ENCODE peak calls at places on chromosomes 4 and X, in eight cellular contexts. One of them, this sample, is unnamed.
A peak's percentile ranks its signal among the peaks of the same experiment; 100 is the strongest.

GRCh38 chr4:10201356-10202223 is 85.0 kb upstream of the WDR1 start:
- DNase-seq in HCT116: no peak
- DNase-seq in GM23338: no peak
- DNase-seq in SK-N-SH: no peak
- DNase-seq in hepatocyte: no peak
- DNase-seq in MM.1S: no peak
- DNase-seq in PC-3: no peak
- DNase-seq in PC-9: no peak
- DNase-seq in this sample: no peak

GRCh38 chr4:38233727-38234478 is 273.7 kb downstream of the PTTG2 start:
- DNase-seq in HCT116: no peak
- DNase-seq in GM23338: no peak
- DNase-seq in SK-N-SH: no peak
- DNase-seq in hepatocyte: no peak
- DNase-seq in MM.1S: no peak
- DNase-seq in PC-3: no peak
- DNase-seq in PC-9: no peak
- DNase-seq in this sample: no peak

GRCh38 chrX:97267916-97268680 is 384.4 kb downstream of the RPA4 start:
- DNase-seq in HCT116: no peak
- DNase-seq in GM23338: no peak
- DNase-seq in SK-N-SH: no peak
- DNase-seq in hepatocyte: no peak
- DNase-seq in MM.1S: no peak
- DNase-seq in PC-3: no peak
- DNase-seq in PC-9: no peak
- DNase-seq in this sample: no peak

GRCh38 chrX:117977521-117977920 is 139.1 kb downstream of the KLHL13 start:
- DNase-seq in HCT116: no peak
- DNase-seq in GM23338: no peak
- DNase-seq in SK-N-SH: no peak
- DNase-seq in hepatocyte: no peak
- DNase-seq in MM.1S: no peak
- DNase-seq in PC-3: no peak
- DNase-seq in PC-9: no peak
- DNase-seq in this sample: no peak

GRCh38 chr4:3522326-3522640 is 9.9 kb downstream of the LRPAP1 start:
- DNase-seq in HCT116: no peak
- DNase-seq in GM23338: no peak
- DNase-seq in SK-N-SH: no peak
- DNase-seq in hepatocyte: no peak
- DNase-seq in MM.1S: no peak
- DNase-seq in PC-3: no peak
- DNase-seq in PC-9: no peak
- DNase-seq in this sample: no peak

GRCh38 chr4:104592894-104593470 is 98.3 kb upstream of the CXXC4 start:
- DNase-seq in HCT116: no peak
- DNase-seq in GM23338: peak; percentile 41
- DNase-seq in SK-N-SH: no peak
- DNase-seq in hepatocyte: peak; percentile 24
- DNase-seq in MM.1S: no peak
- DNase-seq in PC-3: no peak
- DNase-seq in PC-9: no peak
- DNase-seq in this sample: no peak

GRCh38 chr4:113951263-113951662 is 28.2 kb downstream of the ARSJ start:
- DNase-seq in HCT116: peak; percentile 45
- DNase-seq in GM23338: no peak
- DNase-seq in SK-N-SH: no peak
- DNase-seq in hepatocyte: peak; percentile 12
- DNase-seq in MM.1S: no peak
- DNase-seq in PC-3: no peak
- DNase-seq in PC-9: no peak
- DNase-seq in this sample: no peak

GRCh38 chrX:50697691-50698090 is 116.3 kb downstream of the SHROOM4 start:
- DNase-seq in HCT116: no peak
- DNase-seq in GM23338: peak; percentile 68
- DNase-seq in SK-N-SH: no peak
- DNase-seq in hepatocyte: peak; percentile 44
- DNase-seq in MM.1S: no peak
- DNase-seq in PC-3: peak; percentile 51
- DNase-seq in PC-9: no peak
- DNase-seq in this sample: no peak

GRCh38 chrX:133608406-133608805 is 193.1 kb upstream of the GPC4 start:
- DNase-seq in HCT116: no peak
- DNase-seq in GM23338: no peak
- DNase-seq in SK-N-SH: no peak
- DNase-seq in hepatocyte: no peak
- DNase-seq in MM.1S: peak; percentile 63
- DNase-seq in PC-3: no peak
- DNase-seq in PC-9: no peak
- DNase-seq in this sample: no peak

GRCh38 chrX:20373063-20373462 is 106.4 kb upstream of the RPS6KA3 start:
- DNase-seq in HCT116: no peak
- DNase-seq in GM23338: no peak
- DNase-seq in SK-N-SH: no peak
- DNase-seq in hepatocyte: peak; percentile 12
- DNase-seq in MM.1S: no peak
- DNase-seq in PC-3: no peak
- DNase-seq in PC-9: no peak
- DNase-seq in this sample: no peak

GRCh38 chr4:37812713-37813112 is 13.8 kb upstream of the PGM2 start:
- DNase-seq in HCT116: no peak
- DNase-seq in GM23338: no peak
- DNase-seq in SK-N-SH: no peak
- DNase-seq in hepatocyte: peak; percentile 8
- DNase-seq in MM.1S: no peak
- DNase-seq in PC-3: peak; percentile 46
- DNase-seq in PC-9: no peak
- DNase-seq in this sample: no peak

GRCh38 chr4:168759959-168760527 is 250.0 kb downstream of the CBR4 start:
- DNase-seq in HCT116: no peak
- DNase-seq in GM23338: no peak
- DNase-seq in SK-N-SH: no peak
- DNase-seq in hepatocyte: no peak
- DNase-seq in MM.1S: no peak
- DNase-seq in PC-3: no peak
- DNase-seq in PC-9: no peak
- DNase-seq in this sample: no peak

GRCh38 chrX:105647749-105648148 is 174.6 kb upstream of the NRK start:
- DNase-seq in HCT116: no peak
- DNase-seq in GM23338: no peak
- DNase-seq in SK-N-SH: no peak
- DNase-seq in hepatocyte: no peak
- DNase-seq in MM.1S: no peak
- DNase-seq in PC-3: no peak
- DNase-seq in PC-9: no peak
- DNase-seq in this sample: no peak

DNA sequence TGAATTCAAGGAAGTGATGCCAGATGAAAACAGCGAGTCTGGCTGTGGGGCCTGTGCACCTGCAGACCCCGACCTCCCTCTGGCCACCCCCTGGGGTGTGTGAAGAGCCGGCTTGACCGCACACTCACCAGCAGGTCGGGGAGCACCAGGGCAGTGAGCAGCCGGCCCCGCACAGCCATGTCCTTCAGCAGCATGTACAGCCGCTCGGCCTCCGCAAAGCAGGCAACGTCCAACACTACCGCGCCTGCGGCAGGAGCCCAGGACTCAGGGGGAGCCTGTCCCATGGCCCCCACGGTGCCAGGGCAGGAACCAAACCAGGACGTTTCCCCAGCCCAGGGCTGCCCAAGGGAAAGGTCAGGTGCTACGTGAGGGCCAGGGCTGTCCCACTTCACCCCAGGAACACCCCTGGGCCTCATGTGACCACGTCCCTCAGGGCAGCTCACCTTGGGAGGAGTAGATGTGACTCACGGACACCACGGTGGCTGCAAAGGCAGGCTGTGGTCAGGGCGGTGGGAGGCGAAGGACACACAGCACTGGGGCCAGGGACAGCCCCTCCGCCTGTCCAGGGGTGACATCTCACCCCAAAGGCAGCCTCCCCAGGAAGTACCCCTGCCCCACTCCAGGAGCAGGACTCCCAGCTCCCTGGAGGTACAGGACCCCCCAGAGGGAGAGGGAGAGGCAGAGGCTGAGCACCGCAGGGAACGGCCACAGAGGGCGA is 8.2 kb downstream of the DGKQ start:
- DNase-seq in HCT116: no peak
- DNase-seq in GM23338: no peak
- DNase-seq in SK-N-SH: no peak
- DNase-seq in hepatocyte: no peak
- DNase-seq in MM.1S: no peak
- DNase-seq in PC-3: no peak
- DNase-seq in PC-9: no peak
- DNase-seq in this sample: no peak
- H3K9me2 ChIP-seq in HCT116: no peaks in the 10 kb centered on the region
- H3K9me2 ChIP-seq in GM23338: no peaks in the 10 kb centered on the region
- H3K9me2 ChIP-seq in SK-N-SH: no peaks in the 10 kb centered on the region
- H3K9me2 ChIP-seq in hepatocyte: no peaks in the 10 kb centered on the region
- H3K9me2 ChIP-seq in MM.1S: no peaks in the 10 kb centered on the region
- H3K9me2 ChIP-seq in PC-3: no peaks in the 10 kb centered on the region
- H3K9me2 ChIP-seq in PC-9: no peaks in the 10 kb centered on the region
- H3K9me2 ChIP-seq in this sample: no peaks in the 10 kb centered on the region

GRCh38 chr4:148951346-148951745 is 509.1 kb upstream of the NR3C2 start:
- DNase-seq in HCT116: no peak
- DNase-seq in GM23338: no peak
- DNase-seq in SK-N-SH: no peak
- DNase-seq in hepatocyte: peak; percentile 44
- DNase-seq in MM.1S: no peak
- DNase-seq in PC-3: peak; percentile 27
- DNase-seq in PC-9: no peak
- DNase-seq in this sample: no peak

GRCh38 chr4:148954011-148954749 is 512.0 kb upstream of the NR3C2 start:
- DNase-seq in HCT116: no peak
- DNase-seq in GM23338: peak; percentile 14
- DNase-seq in SK-N-SH: no peak
- DNase-seq in hepatocyte: peak; percentile 22
- DNase-seq in MM.1S: no peak
- DNase-seq in PC-3: peak; percentile 76
- DNase-seq in PC-9: peak; percentile 20
- DNase-seq in this sample: no peak

GRCh38 chr4:148961526-148961925 is 519.3 kb upstream of the NR3C2 start:
- DNase-seq in HCT116: no peak
- DNase-seq in GM23338: no peak
- DNase-seq in SK-N-SH: no peak
- DNase-seq in hepatocyte: no peak
- DNase-seq in MM.1S: no peak
- DNase-seq in PC-3: peak; percentile 11
- DNase-seq in PC-9: no peak
- DNase-seq in this sample: no peak

DNA sequence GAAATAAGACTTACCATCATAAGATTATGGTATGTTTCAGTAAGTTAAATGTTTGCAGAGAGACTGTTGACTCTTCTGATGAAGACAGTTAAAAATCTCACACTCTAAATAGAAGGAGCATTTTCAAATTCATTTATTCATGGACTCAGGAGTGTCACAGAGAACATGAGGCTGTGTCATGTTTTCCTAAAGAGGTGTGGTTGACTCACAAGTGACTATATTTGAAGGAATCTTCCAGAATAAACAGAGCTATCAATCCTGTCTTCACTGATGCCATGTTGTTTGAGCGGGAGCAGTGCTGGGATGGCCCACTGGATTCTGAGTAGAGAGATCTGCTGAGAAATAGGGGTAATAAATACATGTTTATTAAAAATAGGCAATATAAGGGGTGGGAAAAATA is 513.7 kb upstream of the NR3C2 start:
- DNase-seq in HCT116: no peak
- DNase-seq in GM23338: no peak
- DNase-seq in SK-N-SH: no peak
- DNase-seq in hepatocyte: no peak
- DNase-seq in MM.1S: no peak
- DNase-seq in PC-3: peak; percentile 53
- DNase-seq in PC-9: no peak
- DNase-seq in this sample: no peak
- TF ChIP-seq CTCF in HCT116: no peak
- TF ChIP-seq CTCF in GM23338: no peak
- TF ChIP-seq CTCF in SK-N-SH: no peak
- TF ChIP-seq CTCF in hepatocyte: no peak
- TF ChIP-seq CTCF in MM.1S: no peak
- TF ChIP-seq CTCF in PC-3: no peak
- TF ChIP-seq CTCF in PC-9: no peak
- TF ChIP-seq CTCF in this sample: no peak

DNA sequence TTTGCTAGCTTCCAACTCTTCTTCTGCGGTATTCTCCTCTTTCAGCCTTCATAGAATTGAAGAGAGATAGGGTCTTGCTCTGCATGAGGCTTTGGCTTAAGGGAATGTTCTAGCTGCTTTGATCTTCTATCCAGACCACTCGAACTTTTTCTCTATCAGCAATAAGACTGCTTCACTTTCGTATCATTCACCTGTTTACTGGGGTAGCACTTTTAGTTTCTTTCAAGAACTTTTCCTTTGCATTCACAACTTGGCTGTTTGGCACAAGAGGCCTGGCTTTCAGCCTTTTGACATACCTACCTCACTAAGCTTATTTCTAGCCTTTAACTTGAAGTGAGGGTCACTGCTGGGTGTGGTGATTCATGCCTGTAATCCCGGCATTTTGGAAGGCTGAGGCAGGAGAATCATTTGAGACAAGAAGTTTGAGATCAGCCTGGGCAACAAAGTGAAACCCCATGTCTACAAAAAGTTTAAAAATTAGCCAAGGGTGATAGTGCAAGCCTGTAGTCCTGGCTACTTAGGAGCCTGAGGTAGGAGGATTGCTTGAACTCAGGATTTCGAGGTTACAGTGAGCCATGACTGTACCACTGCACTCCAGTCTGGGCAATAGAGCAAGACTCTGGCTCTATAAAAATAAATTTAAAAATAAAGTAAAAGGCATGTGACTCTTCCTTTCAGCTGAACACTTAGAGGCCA is 47.1 kb upstream of the HPGDS start:
- DNase-seq in HCT116: no peak
- DNase-seq in GM23338: no peak
- DNase-seq in SK-N-SH: no peak
- DNase-seq in hepatocyte: no peak
- DNase-seq in MM.1S: no peak
- DNase-seq in PC-3: no peak
- DNase-seq in PC-9: no peak
- DNase-seq in this sample: no peak
- H3K9me2 ChIP-seq in HCT116: no peaks in the 10 kb centered on the region
- H3K9me2 ChIP-seq in GM23338: no peaks in the 10 kb centered on the region
- H3K9me2 ChIP-seq in SK-N-SH: no peaks in the 10 kb centered on the region
- H3K9me2 ChIP-seq in hepatocyte: no peaks in the 10 kb centered on the region
- H3K9me2 ChIP-seq in MM.1S: no peaks in the 10 kb centered on the region
- H3K9me2 ChIP-seq in PC-3: no peaks in the 10 kb centered on the region
- H3K9me2 ChIP-seq in PC-9: no peaks in the 10 kb centered on the region
- H3K9me2 ChIP-seq in this sample: no peaks in the 10 kb centered on the region

DNA sequence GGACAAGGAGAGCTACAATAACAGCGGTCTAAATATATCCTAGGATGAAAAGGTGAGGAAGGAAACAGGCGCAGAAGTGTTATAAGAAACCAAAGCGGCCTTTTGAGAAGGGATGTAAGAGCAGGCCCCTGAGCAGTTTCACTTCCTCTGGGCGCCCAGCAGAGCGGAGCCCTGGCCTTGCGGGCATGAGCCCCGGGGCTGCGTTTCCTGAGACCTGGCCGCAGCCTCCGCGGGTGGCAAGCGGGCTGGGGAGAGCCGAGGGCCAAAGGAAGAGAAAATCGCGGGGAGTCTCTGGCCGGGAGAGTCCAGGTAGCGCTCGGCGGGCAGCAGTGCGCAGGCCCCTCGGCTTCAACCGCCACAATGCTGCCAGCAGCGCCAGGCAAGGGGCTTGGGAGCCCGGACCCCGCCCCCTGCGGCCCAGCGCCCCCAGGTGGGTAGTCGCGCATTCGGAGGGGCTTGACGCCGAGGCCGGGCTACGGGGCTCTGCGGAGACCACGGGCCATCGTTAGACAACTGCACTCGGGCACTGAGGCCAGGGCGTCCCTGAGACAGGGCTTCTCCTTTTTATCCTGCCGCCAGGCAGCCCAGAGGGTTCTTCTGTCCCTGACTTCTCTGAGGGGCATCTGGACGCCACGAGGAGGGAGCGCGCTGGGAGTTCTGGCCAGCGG is at the start of gene BANK1:
- DNase-seq in HCT116: peak; percentile 57
- DNase-seq in GM23338: peak; percentile 86
- DNase-seq in SK-N-SH: peak; percentile 11
- DNase-seq in hepatocyte: peak; percentile 64
- DNase-seq in MM.1S: peak; percentile 87
- DNase-seq in PC-3: peak; percentile 47
- DNase-seq in PC-9: peak; percentile 41
- DNase-seq in this sample: peak; percentile 83
- TF ChIP-seq CTCF in HCT116: peak; percentile 16
- TF ChIP-seq CTCF in GM23338: peak; percentile 51
- TF ChIP-seq CTCF in SK-N-SH: no peak
- TF ChIP-seq CTCF in hepatocyte: peak; percentile 47
- TF ChIP-seq CTCF in MM.1S: peak; percentile 22
- TF ChIP-seq CTCF in PC-3: peak; percentile 45
- TF ChIP-seq CTCF in PC-9: no peak
- TF ChIP-seq CTCF in this sample: peak; percentile 29